ENCODE peak calls at places on chromosomes 11 and 22, in four cellular contexts. B is psoas muscle, X is adrenal gland, H is right cardiac atrium. S is an unnamed sample. For H3K9me3, the result is how much of the 10 kb centered on the place peaks cover.

GRCh38 chr11:96155627-96156378 is 187.2 kb downstream of the MAML2 start:
- DNase-seq in B (peak), X (peak), H (peak), S (peak)

GRCh38 chr11:19691815-19692214 is 20.8 kb upstream of the NAV2 start:
- DNase-seq in B (no peak), X (no peak), H (no peak), S (no peak)

GRCh38 chr11:33237039-33237597 is 20.1 kb upstream of the HIPK3 start:
- DNase-seq in B (no peak), X (no peak), H (no peak), S (no peak)

GRCh38 chr11:57474017-57474750 is 13.9 kb downstream of the RTN4RL2 start:
- DNase-seq in B (no peak), X (no peak), H (no peak), S (no peak)

GRCh38 chr11:125874556-125875124 is 12.8 kb upstream of the HYLS1 start:
- DNase-seq in B (no peak), X (peak), H (no peak), S (peak)

GRCh38 chr11:69583068-69583467 is 57.9 kb upstream of the CCND1 start:
- DNase-seq in B (no peak), X (no peak), H (no peak), S (no peak)

GRCh38 chr11:8726395-8726794 is 43.8 kb downstream of the RPL27A start:
- DNase-seq in B (no peak), X (no peak), H (no peak), S (no peak)

GRCh38 chr11:46601129-46601528 is 7.3 kb upstream of the AMBRA1 start:
- DNase-seq in B (no peak), X (no peak), H (no peak), S (no peak)

GRCh38 chr22:19723165-19723989 is at the start of gene GP1BB:
- DNase-seq in B (no peak), X (no peak), H (peak), S (peak)

GRCh38 chr11:28877366-28877765 is 769.2 kb downstream of the METTL15 start:
- DNase-seq in B (no peak), X (no peak), H (no peak), S (no peak)

GRCh38 chr22:30982501-30982900 is 13.4 kb downstream of the TUG1 start:
- DNase-seq in B (no peak), X (no peak), H (no peak), S (no peak)

GRCh38 chr22:30979932-30980331 is 10.9 kb downstream of the TUG1 start:
- DNase-seq in B (no peak), X (no peak), H (no peak), S (no peak)

GRCh38 chr22:30989473-30989872 is 20.4 kb downstream of the TUG1 start:
- DNase-seq in B (no peak), X (no peak), H (no peak), S (no peak)

GRCh38 chr22:30985561-30986208 is 16.6 kb downstream of the TUG1 start:
- DNase-seq in B (no peak), X (no peak), H (no peak), S (no peak)

GRCh38 chr22:30984317-30984716 is 15.3 kb downstream of the TUG1 start:
- DNase-seq in B (no peak), X (no peak), H (no peak), S (no peak)
- H3K9me3 ChIP-seq in B (under half), X (under half), H (under half), S (under half)

DNA sequence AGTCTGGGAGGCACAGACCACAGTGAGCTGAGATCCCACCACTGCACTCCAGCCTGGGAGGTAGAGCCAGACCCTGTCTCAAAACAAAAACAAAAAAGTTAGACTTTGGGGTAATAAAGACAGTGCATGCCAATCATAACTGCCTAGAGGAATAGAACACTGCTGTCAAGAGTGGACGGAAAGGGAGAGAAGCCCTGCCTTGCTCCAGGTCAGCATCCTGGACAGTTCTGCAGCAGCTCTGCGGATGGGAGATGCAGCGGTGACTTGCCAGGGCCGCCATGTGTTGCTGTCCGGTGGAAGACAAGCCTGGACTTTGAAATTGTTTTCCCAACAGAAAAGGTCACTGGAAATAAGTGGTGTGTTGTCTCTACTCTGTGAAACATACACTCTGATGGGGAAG is 618.2 kb downstream of the TBC1D22A start:
- DNase-seq in B (no peak), X (no peak), H (peak), S (no peak)
- H3K9me3 ChIP-seq in B (under half), X (under half), H (under half), S (under half)

DNA sequence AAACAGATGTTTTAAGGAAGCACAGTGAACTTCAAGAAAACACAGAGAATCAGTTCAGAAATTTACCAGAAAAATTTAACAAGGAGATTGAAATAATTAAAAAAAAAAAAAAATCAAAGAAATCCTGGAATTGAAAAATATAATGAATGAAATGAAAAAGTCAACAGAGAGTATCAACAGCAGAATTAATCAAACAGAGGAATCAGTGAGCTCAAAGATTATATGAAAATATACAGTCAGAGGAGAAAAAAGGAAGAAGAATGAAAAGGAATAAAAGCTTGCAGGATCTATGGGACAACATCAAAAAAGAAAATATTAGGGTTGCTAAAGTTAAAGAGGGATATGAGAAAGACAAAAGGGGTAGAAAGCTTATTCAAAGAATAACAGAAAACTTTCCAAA is 82.3 kb downstream of the XRRA1 start:
- DNase-seq in B (no peak), X (no peak), H (no peak), S (no peak)
- H3K9me3 ChIP-seq in B (half or more), X (under half), H (under half), S (half or more)

GRCh38 chr22:47409501-47410275 is 647.2 kb downstream of the TBC1D22A start:
- DNase-seq in B (no peak), X (no peak), H (no peak), S (no peak)

GRCh38 chr22:47408409-47408808 is 646.0 kb downstream of the TBC1D22A start:
- DNase-seq in B (no peak), X (no peak), H (no peak), S (no peak)

GRCh38 chr22:47407626-47408025 is 645.2 kb downstream of the TBC1D22A start:
- DNase-seq in B (no peak), X (no peak), H (no peak), S (no peak)

GRCh38 chr22:47406180-47406723 is 643.8 kb downstream of the TBC1D22A start:
- DNase-seq in B (no peak), X (no peak), H (no peak), S (no peak)

GRCh38 chr22:47406896-47407295 is 644.4 kb downstream of the TBC1D22A start:
- DNase-seq in B (no peak), X (no peak), H (no peak), S (no peak)
- H3K9me3 ChIP-seq in B (under half), X (under half), H (under half), S (under half)

GRCh38 chr11:133697161-133697560 is 148.2 kb downstream of the SPATA19 start:
- DNase-seq in B (no peak), X (no peak), H (no peak), S (peak)

GRCh38 chr11:133697603-133698002 is 147.7 kb downstream of the SPATA19 start:
- DNase-seq in B (no peak), X (no peak), H (no peak), S (peak)

GRCh38 chr11:133694701-133695100 is 150.6 kb downstream of the SPATA19 start:
- DNase-seq in B (no peak), X (no peak), H (no peak), S (no peak)

GRCh38 chr11:133693110-133693509 is 152.2 kb downstream of the SPATA19 start:
- DNase-seq in B (no peak), X (no peak), H (no peak), S (no peak)

GRCh38 chr11:133695376-133695775 is 149.9 kb downstream of the SPATA19 start:
- DNase-seq in B (no peak), X (no peak), H (no peak), S (no peak)
- H3K9me3 ChIP-seq in B (under half), X (under half), H (under half), S (under half)

DNA sequence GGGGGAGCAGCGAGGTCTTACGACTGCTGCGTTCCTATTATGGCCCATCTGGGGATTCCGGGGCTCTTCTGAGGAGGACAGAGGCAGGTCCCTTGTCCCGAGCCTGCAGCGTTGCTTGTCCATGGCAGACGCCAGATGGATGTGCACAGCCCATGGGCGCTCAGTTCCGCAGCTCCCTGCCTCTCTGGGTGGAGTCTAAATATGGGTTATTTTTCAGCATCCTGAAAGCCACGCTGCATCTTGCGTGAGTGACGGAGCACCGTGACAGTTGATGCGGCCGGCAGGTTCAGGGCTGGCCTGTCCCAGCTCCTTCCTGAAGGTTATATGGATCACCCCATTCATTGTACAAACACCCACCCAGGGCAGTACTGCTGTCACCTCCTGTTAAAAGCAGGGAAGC is 1169.4 kb downstream of the BRD1 start:
- DNase-seq in B (no peak), X (no peak), H (no peak), S (no peak)
- H3K9me3 ChIP-seq in B (under half), X (under half), H (under half), S (under half)

S was measured in heart left ventricle.